ENCODE peak calls at places on chromosome 19, in five cellular contexts. One of them, this sample, is unnamed.

GRCh38 chr19:41367848-41368301 is 3.9 kb upstream of the B9D2 start:
- DNase-seq in IMR-90: peak; percentile 96
- DNase-seq in CD8-positive, alpha-beta memory T cell: no peak
- DNase-seq in H9: no peak
- DNase-seq in neuronal stem cell: no peak
- DNase-seq in this sample: no peak

GRCh38 chr19:33684550-33685303 is 63.0 kb downstream of the CHST8 start:
- DNase-seq in IMR-90: no peak
- DNase-seq in H9: peak; percentile 49
- DNase-seq in neuronal stem cell: no peak
- DNase-seq in CD8-positive, alpha-beta memory T cell: no peak
- DNase-seq in this sample: no peak

GRCh38 chr19:18514800-18515682 is 6.8 kb downstream of the ELL start:
- DNase-seq in IMR-90: peak; percentile 67
- DNase-seq in H9: no peak
- DNase-seq in neuronal stem cell: no peak
- DNase-seq in CD8-positive, alpha-beta memory T cell: peak; percentile 29
- DNase-seq in this sample: peak; percentile 50

GRCh38 chr19:6239401-6239844 is 40.4 kb downstream of the MLLT1 start:
- DNase-seq in IMR-90: peak; percentile 16
- DNase-seq in CD8-positive, alpha-beta memory T cell: no peak
- DNase-seq in neuronal stem cell: no peak
- DNase-seq in H9: no peak
- DNase-seq in this sample: peak; percentile 19

GRCh38 chr19:17948967-17949930 is 16.4 kb downstream of the CCDC124 start:
- DNase-seq in CD8-positive, alpha-beta memory T cell: no peak
- DNase-seq in neuronal stem cell: no peak
- DNase-seq in IMR-90: no peak
- DNase-seq in H9: peak; percentile 38
- DNase-seq in this sample: no peak

GRCh38 chr19:51916167-51916566 is 11.1 kb upstream of the ZNF613 start:
- DNase-seq in H9: no peak
- DNase-seq in CD8-positive, alpha-beta memory T cell: no peak
- DNase-seq in neuronal stem cell: no peak
- DNase-seq in IMR-90: no peak
- DNase-seq in this sample: no peak

GRCh38 chr19:18551631-18552030 is 6.0 kb upstream of the KXD1 start:
- DNase-seq in IMR-90: no peak
- DNase-seq in CD8-positive, alpha-beta memory T cell: no peak
- DNase-seq in H9: no peak
- DNase-seq in neuronal stem cell: no peak
- DNase-seq in this sample: no peak

GRCh38 chr19:11373166-11373884 is 1.1 kb upstream of the SWSAP1 start:
- DNase-seq in neuronal stem cell: peak; percentile 76
- DNase-seq in CD8-positive, alpha-beta memory T cell: no peak
- DNase-seq in IMR-90: no peak
- DNase-seq in H9: peak; percentile 74
- DNase-seq in this sample: no peak

GRCh38 chr19:12987781-12988180 is 7.5 kb upstream of the NFIX start:
- DNase-seq in CD8-positive, alpha-beta memory T cell: no peak
- DNase-seq in neuronal stem cell: no peak
- DNase-seq in IMR-90: no peak
- DNase-seq in H9: no peak
- DNase-seq in this sample: no peak

GRCh38 chr19:8639821-8640401 is 9.5 kb downstream of the NFILZ start:
- DNase-seq in CD8-positive, alpha-beta memory T cell: no peak
- DNase-seq in IMR-90: no peak
- DNase-seq in neuronal stem cell: no peak
- DNase-seq in H9: no peak
- DNase-seq in this sample: no peak

GRCh38 chr19:16581971-16582343 is 9.7 kb upstream of the SLC35E1 start:
- DNase-seq in IMR-90: peak; percentile 23
- DNase-seq in H9: no peak
- DNase-seq in neuronal stem cell: no peak
- DNase-seq in CD8-positive, alpha-beta memory T cell: no peak
- DNase-seq in this sample: no peak

GRCh38 chr19:56105090-56105701 is 15.9 kb downstream of the ZNF787 start:
- DNase-seq in CD8-positive, alpha-beta memory T cell: no peak
- DNase-seq in IMR-90: peak; percentile 33
- DNase-seq in H9: peak; percentile 85
- DNase-seq in neuronal stem cell: peak; percentile 51
- DNase-seq in this sample: peak; percentile 31

GRCh38 chr19:39971380-39971841 is 446 bp downstream of the PSMC4 start:
- DNase-seq in H9: no peak
- DNase-seq in CD8-positive, alpha-beta memory T cell: no peak
- DNase-seq in neuronal stem cell: no peak
- DNase-seq in IMR-90: no peak
- DNase-seq in this sample: no peak

GRCh38 chr19:5698635-5699422 is 8.7 kb downstream of the RPL36 start:
- DNase-seq in neuronal stem cell: no peak
- DNase-seq in CD8-positive, alpha-beta memory T cell: no peak
- DNase-seq in H9: no peak
- DNase-seq in IMR-90: no peak
- DNase-seq in this sample: no peak

GRCh38 chr19:589693-590395 is at the start of gene HCN2:
- DNase-seq in IMR-90: no peak
- DNase-seq in CD8-positive, alpha-beta memory T cell: no peak
- DNase-seq in neuronal stem cell: no peak
- DNase-seq in H9: no peak
- DNase-seq in this sample: no peak
- H3K4me1 ChIP-seq in IMR-90: peaks cover 5% of the 10 kb centered on the region
- H3K4me1 ChIP-seq in CD8-positive, alpha-beta memory T cell: peaks cover 16% of the 10 kb centered on the region
- H3K4me1 ChIP-seq in neuronal stem cell: peaks cover 5% of the 10 kb centered on the region
- H3K4me1 ChIP-seq in H9: no peaks in the 10 kb centered on the region
- H3K4me1 ChIP-seq in this sample: peaks cover 16% of the 10 kb centered on the region

DNA sequence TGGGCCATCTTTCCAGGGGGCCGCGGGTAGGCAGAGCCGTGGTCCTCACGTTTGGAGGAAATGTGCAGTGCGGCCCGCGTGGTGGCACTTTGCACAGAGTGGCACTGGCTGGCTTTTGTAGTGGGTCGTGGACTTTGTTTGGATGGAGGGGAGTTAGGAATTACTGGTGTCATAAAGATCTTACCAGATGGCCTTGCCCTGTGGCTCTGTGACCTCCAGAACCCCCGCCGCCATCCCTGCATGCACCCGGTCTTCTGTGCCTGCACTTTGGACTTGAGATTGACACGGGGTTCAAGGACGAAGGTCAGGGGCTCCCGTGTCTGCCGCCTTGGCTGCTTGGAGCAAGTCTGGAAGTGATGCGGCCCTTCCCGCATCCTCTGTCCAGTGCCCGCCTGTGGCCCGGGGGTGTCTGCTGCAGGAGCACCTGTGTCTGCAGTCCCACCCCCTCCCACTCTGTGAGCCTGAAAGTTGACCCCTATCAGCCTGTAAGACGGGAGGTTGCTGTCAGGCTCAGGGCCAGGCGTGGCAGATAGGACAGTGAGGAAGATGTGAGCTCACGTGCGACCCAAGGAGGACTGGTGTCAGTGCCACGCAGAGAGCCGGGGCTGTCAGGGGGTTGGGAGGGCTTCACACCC is 2.2 kb downstream of the GNA11 start:
- DNase-seq in CD8-positive, alpha-beta memory T cell: no peak
- DNase-seq in neuronal stem cell: no peak
- DNase-seq in IMR-90: no peak
- DNase-seq in H9: no peak
- DNase-seq in this sample: no peak
- H3K4me1 ChIP-seq in CD8-positive, alpha-beta memory T cell: peaks cover 34% of the 10 kb centered on the region
- H3K4me1 ChIP-seq in neuronal stem cell: peaks cover 13% of the 10 kb centered on the region
- H3K4me1 ChIP-seq in IMR-90: peaks cover 22% of the 10 kb centered on the region
- H3K4me1 ChIP-seq in H9: no peaks in the 10 kb centered on the region
- H3K4me1 ChIP-seq in this sample: peaks cover 34% of the 10 kb centered on the region

DNA sequence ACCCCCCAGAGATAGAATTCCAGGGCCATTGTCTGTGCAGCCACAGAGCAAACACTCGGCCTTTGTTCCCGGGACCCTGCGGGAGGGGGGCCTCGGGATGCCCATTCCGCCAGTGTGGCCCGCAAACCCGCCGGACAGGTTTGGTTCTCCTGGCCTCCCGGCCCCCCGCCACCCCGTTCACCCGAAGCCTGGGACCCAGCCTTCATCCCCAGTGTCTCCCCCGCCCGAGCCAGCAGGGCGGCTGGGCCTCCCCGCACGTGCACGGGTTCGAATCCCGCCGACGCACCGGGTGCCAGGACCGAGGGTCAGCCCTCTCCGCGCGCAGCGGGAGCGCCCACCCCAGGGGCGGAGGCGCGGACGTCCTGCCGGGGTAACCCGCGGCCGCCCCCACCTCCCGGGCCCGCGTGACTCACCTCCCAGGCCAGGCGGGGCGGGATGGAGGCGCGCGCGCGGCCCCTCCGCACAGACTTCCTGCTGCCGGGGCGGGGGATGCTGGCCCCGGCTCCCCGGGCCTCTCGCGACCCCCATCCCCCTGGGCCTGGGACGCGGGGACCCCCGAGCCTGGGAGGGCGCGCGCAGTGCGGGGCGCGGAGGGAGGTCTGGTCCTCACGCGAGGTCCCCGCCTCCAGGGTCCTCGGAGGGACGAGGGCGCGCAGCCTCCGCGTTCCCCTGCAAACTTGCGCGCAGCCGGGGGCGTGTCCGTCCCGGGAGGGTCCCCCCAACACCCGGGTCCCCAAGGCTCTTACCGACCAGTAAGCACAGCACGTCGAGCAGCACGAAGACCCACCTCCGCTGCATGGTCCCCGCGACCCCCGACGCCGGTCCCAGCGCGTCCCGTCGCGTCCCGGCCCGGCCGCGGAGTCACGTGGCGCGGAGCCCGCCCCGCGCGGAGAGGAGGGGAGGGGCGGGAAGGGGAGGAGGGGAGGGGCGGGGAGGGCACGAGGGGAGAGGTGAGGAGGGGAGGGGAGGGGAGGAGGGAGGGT is at the start of gene PLPP2:
- DNase-seq in H9: peak; percentile 96
- DNase-seq in neuronal stem cell: no peak
- DNase-seq in CD8-positive, alpha-beta memory T cell: no peak
- DNase-seq in IMR-90: no peak
- DNase-seq in this sample: no peak
- H3K4me1 ChIP-seq in H9: peaks cover 6% of the 10 kb centered on the region
- H3K4me1 ChIP-seq in neuronal stem cell: peaks cover 14% of the 10 kb centered on the region
- H3K4me1 ChIP-seq in CD8-positive, alpha-beta memory T cell: peaks cover 9% of the 10 kb centered on the region
- H3K4me1 ChIP-seq in IMR-90: peaks cover 6% of the 10 kb centered on the region
- H3K4me1 ChIP-seq in this sample: peaks cover 24% of the 10 kb centered on the region

GRCh38 chr19:2270157-2270571 is 11.8 kb downstream of the PEAK3 start:
- DNase-seq in neuronal stem cell: no peak
- DNase-seq in IMR-90: no peak
- DNase-seq in CD8-positive, alpha-beta memory T cell: no peak
- DNase-seq in H9: no peak
- DNase-seq in this sample: peak; percentile 32
- H3K4me1 ChIP-seq in neuronal stem cell: peaks cover 11% of the 10 kb centered on the region
- H3K4me1 ChIP-seq in IMR-90: peaks cover 15% of the 10 kb centered on the region
- H3K4me1 ChIP-seq in CD8-positive, alpha-beta memory T cell: peaks cover 46% of the 10 kb centered on the region
- H3K4me1 ChIP-seq in H9: peaks cover 2% of the 10 kb centered on the region
- H3K4me1 ChIP-seq in this sample: peaks cover 54% of the 10 kb centered on the region

GRCh38 chr19:1274081-1274851 is 1.1 kb upstream of the FAM174C start:
- DNase-seq in CD8-positive, alpha-beta memory T cell: no peak
- DNase-seq in H9: no peak
- DNase-seq in neuronal stem cell: no peak
- DNase-seq in IMR-90: no peak
- DNase-seq in this sample: no peak
- H3K4me1 ChIP-seq in CD8-positive, alpha-beta memory T cell: peaks cover 67% of the 10 kb centered on the region
- H3K4me1 ChIP-seq in H9: no peaks in the 10 kb centered on the region
- H3K4me1 ChIP-seq in neuronal stem cell: peaks cover 22% of the 10 kb centered on the region
- H3K4me1 ChIP-seq in IMR-90: peaks cover 25% of the 10 kb centered on the region
- H3K4me1 ChIP-seq in this sample: peaks cover 68% of the 10 kb centered on the region

GRCh38 chr19:38653028-38653571 is 5.7 kb downstream of the ACTN4 start:
- DNase-seq in H9: no peak
- DNase-seq in IMR-90: peak; percentile 51
- DNase-seq in CD8-positive, alpha-beta memory T cell: no peak
- DNase-seq in neuronal stem cell: no peak
- DNase-seq in this sample: no peak
- H3K4me1 ChIP-seq in H9: peaks cover 30% of the 10 kb centered on the region
- H3K4me1 ChIP-seq in IMR-90: peaks cover 51% of the 10 kb centered on the region
- H3K4me1 ChIP-seq in CD8-positive, alpha-beta memory T cell: peaks cover 65% of the 10 kb centered on the region
- H3K4me1 ChIP-seq in neuronal stem cell: peaks cover 43% of the 10 kb centered on the region
- H3K4me1 ChIP-seq in this sample: peaks cover 95% of the 10 kb centered on the region